ENCODE peak calls at places on chromosome 9, in five cellular contexts. One of them, this sample, is unnamed.

GRCh38 chr9:130707225-130707976 is 13.8 kb downstream of the EXOSC2 start:
- DNase-seq in K562: no peak
- DNase-seq in HepG2: peak
- DNase-seq in H1: no peak
- DNase-seq in GM12878: no peak
- DNase-seq in this sample: peak

GRCh38 chr9:127629468-127630081 is 17.5 kb downstream of the STXBP1 start:
- DNase-seq in H1: no peak
- DNase-seq in K562: peak
- DNase-seq in HepG2: no peak
- DNase-seq in GM12878: no peak
- DNase-seq in this sample: no peak

GRCh38 chr9:16068476-16068875 is 515.6 kb downstream of the CCDC171 start:
- DNase-seq in HepG2: no peak
- DNase-seq in H1: no peak
- DNase-seq in K562: no peak
- DNase-seq in GM12878: no peak
- DNase-seq in this sample: no peak

GRCh38 chr9:131404987-131405386 is 11.1 kb downstream of the PRRC2B start:
- DNase-seq in H1: no peak
- DNase-seq in GM12878: no peak
- DNase-seq in HepG2: no peak
- DNase-seq in K562: peak
- DNase-seq in this sample: no peak

GRCh38 chr9:121564861-121565260 is 65.2 kb upstream of the GGTA1 start:
- DNase-seq in HepG2: no peak
- DNase-seq in K562: no peak
- DNase-seq in GM12878: no peak
- DNase-seq in H1: no peak
- DNase-seq in this sample: no peak

GRCh38 chr9:114281421-114282103 is 41.3 kb upstream of the ORM1 start:
- DNase-seq in K562: no peak
- DNase-seq in H1: no peak
- DNase-seq in HepG2: no peak
- DNase-seq in GM12878: no peak
- DNase-seq in this sample: peak

GRCh38 chr9:132575811-132576210 is 6.6 kb upstream of the BARHL1 start:
- DNase-seq in GM12878: no peak
- DNase-seq in H1: no peak
- DNase-seq in K562: no peak
- DNase-seq in HepG2: no peak
- DNase-seq in this sample: no peak

GRCh38 chr9:124128568-124128967 is 117.0 kb downstream of the LHX2 start:
- DNase-seq in HepG2: peak
- DNase-seq in GM12878: no peak
- DNase-seq in H1: no peak
- DNase-seq in K562: no peak
- DNase-seq in this sample: no peak

GRCh38 chr9:34072868-34073590 is 24.3 kb upstream of the UBAP2 start:
- DNase-seq in H1: no peak
- DNase-seq in HepG2: peak
- DNase-seq in GM12878: no peak
- DNase-seq in K562: no peak
- DNase-seq in this sample: no peak

GRCh38 chr9:5354184-5354583 is 14.5 kb upstream of the RLN1 start:
- DNase-seq in HepG2: no peak
- DNase-seq in GM12878: no peak
- DNase-seq in K562: no peak
- DNase-seq in H1: no peak
- DNase-seq in this sample: peak

GRCh38 chr9:134003237-134003636 is 11.1 kb upstream of the VAV2 start:
- DNase-seq in K562: no peak
- DNase-seq in H1: no peak
- DNase-seq in HepG2: no peak
- DNase-seq in GM12878: no peak
- DNase-seq in this sample: no peak
- TF ChIP-seq MAX in K562: no peak
- TF ChIP-seq MAX in H1: no peak
- TF ChIP-seq MAX in HepG2: no peak
- TF ChIP-seq MAX in GM12878: no peak
- TF ChIP-seq MAX in this sample: no peak

GRCh38 chr9:135088348-135088978 is 995 bp downstream of the OLFM1 start:
- DNase-seq in K562: no peak
- DNase-seq in GM12878: no peak
- DNase-seq in H1: no peak
- DNase-seq in HepG2: no peak
- DNase-seq in this sample: peak

GRCh38 chr9:135085830-135086546 is 1.5 kb upstream of the OLFM1 start:
- DNase-seq in GM12878: no peak
- DNase-seq in K562: peak
- DNase-seq in HepG2: peak
- DNase-seq in H1: peak
- DNase-seq in this sample: peak

GRCh38 chr9:135086597-135087488 is 625 bp upstream of the OLFM1 start:
- DNase-seq in HepG2: no peak
- DNase-seq in K562: no peak
- DNase-seq in H1: no peak
- DNase-seq in GM12878: no peak
- DNase-seq in this sample: no peak

GRCh38 chr9:135087899-135088347 is 455 bp downstream of the OLFM1 start:
- DNase-seq in K562: no peak
- DNase-seq in H1: no peak
- DNase-seq in HepG2: no peak
- DNase-seq in GM12878: no peak
- DNase-seq in this sample: no peak

GRCh38 chr9:135087489-135087791 is at the start of gene OLFM1:
- DNase-seq in K562: peak
- DNase-seq in GM12878: no peak
- DNase-seq in HepG2: no peak
- DNase-seq in H1: peak
- DNase-seq in this sample: peak
- TF ChIP-seq TAF1 in K562: no peak
- TF ChIP-seq TAF1 in GM12878: no peak
- TF ChIP-seq TAF1 in HepG2: no peak
- TF ChIP-seq TAF1 in H1: peak
- TF ChIP-seq TAF1 in this sample: no peak

GRCh38 chr9:134680393-134681060 is 38.9 kb downstream of the COL5A1 start:
- DNase-seq in H1: no peak
- DNase-seq in K562: no peak
- DNase-seq in GM12878: no peak
- DNase-seq in HepG2: no peak
- DNase-seq in this sample: no peak

GRCh38 chr9:134679616-134680392 is 38.2 kb downstream of the COL5A1 start:
- DNase-seq in GM12878: no peak
- DNase-seq in K562: no peak
- DNase-seq in H1: no peak
- DNase-seq in HepG2: no peak
- DNase-seq in this sample: no peak

GRCh38 chr9:134682026-134682425 is 40.4 kb downstream of the COL5A1 start:
- DNase-seq in K562: no peak
- DNase-seq in HepG2: no peak
- DNase-seq in H1: no peak
- DNase-seq in GM12878: no peak
- DNase-seq in this sample: no peak

GRCh38 chr9:134682651-134683364 is 41.2 kb downstream of the COL5A1 start:
- DNase-seq in GM12878: no peak
- DNase-seq in K562: no peak
- DNase-seq in H1: no peak
- DNase-seq in HepG2: no peak
- DNase-seq in this sample: no peak

DNA sequence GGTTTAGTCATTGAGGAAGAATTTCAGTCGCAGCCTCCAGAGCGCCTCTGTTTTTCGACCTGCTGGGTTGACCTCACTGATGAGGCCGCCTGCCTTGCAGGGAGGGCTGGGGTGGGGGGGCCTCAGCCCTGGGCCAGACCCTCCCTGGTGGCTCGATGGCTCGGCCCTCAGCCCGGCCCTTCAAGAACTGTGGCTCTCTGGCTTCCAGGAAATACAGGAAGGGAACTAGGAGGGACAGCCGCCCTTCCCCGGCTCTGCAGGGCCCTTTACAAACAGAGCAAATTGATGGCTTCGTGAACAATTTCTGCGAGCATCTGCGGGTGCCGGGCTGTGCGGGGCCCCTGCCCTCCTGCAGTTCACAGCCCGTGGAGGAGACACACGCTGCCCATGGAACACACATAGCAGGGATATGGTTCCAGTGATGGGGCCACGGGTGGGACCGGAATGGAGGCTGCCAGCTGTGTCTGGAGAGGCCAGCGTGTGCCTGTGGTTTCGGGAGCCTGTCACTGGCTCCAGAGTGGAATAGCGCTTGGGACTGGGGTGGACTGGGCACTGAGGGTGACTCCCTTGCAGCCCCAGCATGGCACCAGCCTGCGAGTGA is 39.6 kb downstream of the COL5A1 start:
- DNase-seq in GM12878: no peak
- DNase-seq in HepG2: no peak
- DNase-seq in K562: no peak
- DNase-seq in H1: no peak
- DNase-seq in this sample: no peak
- TF ChIP-seq YY1 in GM12878: no peak
- TF ChIP-seq YY1 in HepG2: no peak
- TF ChIP-seq YY1 in K562: no peak
- TF ChIP-seq YY1 in H1: no peak
- TF ChIP-seq YY1 in this sample: no peak

GRCh38 chr9:137300607-137301085 is 1.4 kb downstream of the NRARP start:
- DNase-seq in HepG2: no peak
- DNase-seq in H1: no peak
- DNase-seq in GM12878: no peak
- DNase-seq in K562: peak
- DNase-seq in this sample: peak
- TF ChIP-seq MAX in HepG2: no peak
- TF ChIP-seq MAX in H1: no peak
- TF ChIP-seq MAX in GM12878: no peak
- TF ChIP-seq MAX in K562: no peak
- TF ChIP-seq MAX in this sample: no peak

GRCh38 chr9:74499770-74500583 is 2.8 kb downstream of the RORB start:
- DNase-seq in GM12878: no peak
- DNase-seq in K562: no peak
- DNase-seq in HepG2: no peak
- DNase-seq in H1: no peak
- DNase-seq in this sample: peak

GRCh38 chr9:74496819-74497749 is at the start of gene RORB:
- DNase-seq in K562: peak
- DNase-seq in H1: no peak
- DNase-seq in GM12878: no peak
- DNase-seq in HepG2: no peak
- DNase-seq in this sample: peak

GRCh38 chr9:74498616-74499095 is 1.5 kb downstream of the RORB start:
- DNase-seq in GM12878: no peak
- DNase-seq in H1: no peak
- DNase-seq in K562: no peak
- DNase-seq in HepG2: no peak
- DNase-seq in this sample: no peak

GRCh38 chr9:74499111-74499601 is 2.0 kb downstream of the RORB start:
- DNase-seq in HepG2: no peak
- DNase-seq in H1: no peak
- DNase-seq in GM12878: no peak
- DNase-seq in K562: no peak
- DNase-seq in this sample: peak

GRCh38 chr9:74497750-74498615 is 848 bp downstream of the RORB start:
- DNase-seq in HepG2: no peak
- DNase-seq in GM12878: no peak
- DNase-seq in K562: no peak
- DNase-seq in H1: no peak
- DNase-seq in this sample: peak
- TF ChIP-seq TAF1 in HepG2: no peak
- TF ChIP-seq TAF1 in GM12878: no peak
- TF ChIP-seq TAF1 in K562: no peak
- TF ChIP-seq TAF1 in H1: peak
- TF ChIP-seq TAF1 in this sample: no peak

GRCh38 chr9:89696780-89697179 is 92.0 kb downstream of the GADD45G start:
- DNase-seq in HepG2: no peak
- DNase-seq in GM12878: no peak
- DNase-seq in H1: no peak
- DNase-seq in K562: no peak
- DNase-seq in this sample: no peak

GRCh38 chr9:89698606-89699005 is 93.8 kb downstream of the GADD45G start:
- DNase-seq in K562: no peak
- DNase-seq in GM12878: no peak
- DNase-seq in H1: no peak
- DNase-seq in HepG2: no peak
- DNase-seq in this sample: no peak

GRCh38 chr9:89699646-89700045 is 94.8 kb downstream of the GADD45G start:
- DNase-seq in K562: no peak
- DNase-seq in HepG2: peak
- DNase-seq in H1: no peak
- DNase-seq in GM12878: no peak
- DNase-seq in this sample: no peak

GRCh38 chr9:89690334-89690912 is 85.6 kb downstream of the GADD45G start:
- DNase-seq in HepG2: no peak
- DNase-seq in GM12878: peak
- DNase-seq in K562: no peak
- DNase-seq in H1: no peak
- DNase-seq in this sample: no peak

DNA sequence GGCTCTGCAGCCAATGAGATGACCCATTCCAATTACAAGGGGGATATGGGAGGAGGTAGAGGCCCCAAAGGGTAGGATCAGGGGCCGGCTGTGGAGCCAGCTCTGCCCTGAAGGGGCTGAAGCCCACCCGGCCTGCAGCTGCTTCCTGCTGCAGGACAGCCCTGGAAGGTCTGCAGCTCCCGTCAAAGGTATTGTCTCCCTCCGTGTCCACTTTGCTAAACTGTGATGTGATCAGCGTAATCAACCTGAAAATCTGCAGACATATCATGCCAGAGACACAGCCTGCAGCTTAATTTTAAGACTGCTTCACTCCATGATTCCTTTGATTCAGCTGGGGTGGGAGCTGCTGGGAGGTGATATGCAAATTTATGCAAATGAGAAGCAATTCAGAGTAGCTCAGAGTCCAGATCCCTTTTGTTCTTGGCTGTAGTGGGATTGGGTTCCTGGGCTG is 90.7 kb downstream of the GADD45G start:
- DNase-seq in GM12878: no peak
- DNase-seq in H1: no peak
- DNase-seq in HepG2: no peak
- DNase-seq in K562: no peak
- DNase-seq in this sample: no peak
- TF ChIP-seq YY1 in GM12878: no peak
- TF ChIP-seq YY1 in H1: no peak
- TF ChIP-seq YY1 in HepG2: no peak
- TF ChIP-seq YY1 in K562: no peak
- TF ChIP-seq YY1 in this sample: no peak

GRCh38 chr9:8876303-8876702 is 1076.7 kb upstream of the DMAC1 start:
- DNase-seq in H1: no peak
- DNase-seq in K562: no peak
- DNase-seq in GM12878: no peak
- DNase-seq in HepG2: no peak
- DNase-seq in this sample: no peak

GRCh38 chr9:8879284-8879683 is 1079.7 kb upstream of the DMAC1 start:
- DNase-seq in H1: no peak
- DNase-seq in K562: no peak
- DNase-seq in GM12878: no peak
- DNase-seq in HepG2: no peak
- DNase-seq in this sample: no peak

GRCh38 chr9:8877753-8878494 is 1078.3 kb upstream of the DMAC1 start:
- DNase-seq in GM12878: no peak
- DNase-seq in K562: no peak
- DNase-seq in H1: no peak
- DNase-seq in HepG2: no peak
- DNase-seq in this sample: no peak

GRCh38 chr9:8883313-8883712 is 1083.7 kb upstream of the DMAC1 start:
- DNase-seq in GM12878: no peak
- DNase-seq in HepG2: no peak
- DNase-seq in H1: no peak
- DNase-seq in K562: no peak
- DNase-seq in this sample: no peak

GRCh38 chr9:8880031-8880430 is 1080.5 kb upstream of the DMAC1 start:
- DNase-seq in HepG2: no peak
- DNase-seq in GM12878: no peak
- DNase-seq in K562: no peak
- DNase-seq in H1: no peak
- DNase-seq in this sample: no peak
- TF ChIP-seq MAX in HepG2: no peak
- TF ChIP-seq MAX in GM12878: no peak
- TF ChIP-seq MAX in K562: no peak
- TF ChIP-seq MAX in H1: no peak
- TF ChIP-seq MAX in this sample: no peak